ENCODE peak calls at places on chromosomes 12 and 14, in four cellular contexts. One of them, this sample, is unnamed.

GRCh38 chr12:76422878-76423438 is 74.7 kb upstream of the BBS10 start:
- DNase-seq in H9: no peak
- DNase-seq in H1: no peak
- DNase-seq in IMR-90: peak; percentile 82
- DNase-seq in this sample: peak; percentile 27

GRCh38 chr14:61334197-61334701 is 12.9 kb downstream of the PRKCH start:
- DNase-seq in H1: no peak
- DNase-seq in IMR-90: no peak
- DNase-seq in H9: no peak
- DNase-seq in this sample: no peak

GRCh38 chr14:105467942-105468471 is 6.6 kb upstream of the CRIP2 start:
- DNase-seq in H9: no peak
- DNase-seq in H1: no peak
- DNase-seq in IMR-90: no peak
- DNase-seq in this sample: no peak

GRCh38 chr12:29640589-29641345 is 143.0 kb downstream of the TMTC1 start:
- DNase-seq in H1: no peak
- DNase-seq in IMR-90: peak; percentile 68
- DNase-seq in H9: peak; percentile 78
- DNase-seq in this sample: peak; percentile 84

GRCh38 chr14:21796912-21797311 is 123.3 kb upstream of the OR4E1 start:
- DNase-seq in H9: peak; percentile 50
- DNase-seq in H1: no peak
- DNase-seq in IMR-90: peak; percentile 1
- DNase-seq in this sample: peak; percentile 53

GRCh38 chr12:10392394-10392930 is 2.6 kb upstream of the KLRK1 start:
- DNase-seq in IMR-90: peak; percentile 67
- DNase-seq in H1: no peak
- DNase-seq in H9: no peak
- DNase-seq in this sample: no peak

GRCh38 chr12:9619411-9620179 is 11.9 kb upstream of the KLRB1 start:
- DNase-seq in H1: no peak
- DNase-seq in IMR-90: no peak
- DNase-seq in H9: no peak
- DNase-seq in this sample: no peak

GRCh38 chr12:43764528-43764927 is 5.8 kb downstream of the IRAK4 start:
- DNase-seq in H9: no peak
- DNase-seq in H1: no peak
- DNase-seq in IMR-90: no peak
- DNase-seq in this sample: no peak

GRCh38 chr12:53211476-53212381 is 4.7 kb upstream of the ITGB7 start:
- DNase-seq in H1: no peak
- DNase-seq in IMR-90: no peak
- DNase-seq in H9: peak; percentile 68
- DNase-seq in this sample: peak; percentile 62

DNA sequence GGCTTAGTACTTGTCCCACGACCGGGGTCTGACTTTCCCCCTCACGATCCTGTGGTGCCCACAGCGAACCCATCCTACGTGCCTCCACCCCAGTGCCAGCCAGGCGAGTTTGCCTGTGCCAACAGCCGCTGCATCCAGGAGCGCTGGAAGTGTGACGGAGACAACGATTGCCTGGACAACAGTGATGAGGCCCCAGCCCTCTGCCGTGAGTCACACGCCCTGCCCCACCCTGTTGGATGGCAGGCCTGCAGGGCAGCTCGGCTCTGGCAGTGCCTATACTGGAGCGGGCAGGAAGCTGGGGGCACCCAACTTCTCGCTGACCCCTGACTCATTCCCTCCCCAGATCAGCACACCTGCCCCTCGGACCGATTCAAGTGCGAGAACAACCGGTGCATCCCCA is 18.3 kb upstream of the LRP1-AS start:
- DNase-seq in H9: no peak
- DNase-seq in H1: no peak
- DNase-seq in IMR-90: no peak
- DNase-seq in this sample: no peak
- H4K5ac ChIP-seq in H9: no peak overlapping the region
- H4K5ac ChIP-seq in H1: no peak overlapping the region
- H4K5ac ChIP-seq in IMR-90: no peak overlapping the region
- H4K5ac ChIP-seq in this sample: no peak overlapping the region

GRCh38 chr14:94346841-94347240 is 23.7 kb upstream of the SERPINA6 start:
- DNase-seq in H9: no peak
- DNase-seq in H1: no peak
- DNase-seq in IMR-90: no peak
- DNase-seq in this sample: no peak
- H4K5ac ChIP-seq in H9: no peak overlapping the region
- H4K5ac ChIP-seq in H1: no peak overlapping the region
- H4K5ac ChIP-seq in IMR-90: no peak overlapping the region
- H4K5ac ChIP-seq in this sample: no peak overlapping the region

GRCh38 chr12:132152411-132152821 is 8.2 kb downstream of the NOC4L start:
- DNase-seq in H9: no peak
- DNase-seq in IMR-90: no peak
- DNase-seq in H1: no peak
- DNase-seq in this sample: no peak
- H4K5ac ChIP-seq in H9: no peak overlapping the region
- H4K5ac ChIP-seq in IMR-90: no peak overlapping the region
- H4K5ac ChIP-seq in H1: no peak overlapping the region
- H4K5ac ChIP-seq in this sample: no peak overlapping the region

GRCh38 chr12:96000858-96001257 is 4.7 kb upstream of the HAL start:
- DNase-seq in H9: no peak
- DNase-seq in H1: no peak
- DNase-seq in IMR-90: no peak
- DNase-seq in this sample: no peak

GRCh38 chr12:96006727-96007126 is 10.6 kb upstream of the HAL start:
- DNase-seq in H1: no peak
- DNase-seq in IMR-90: no peak
- DNase-seq in H9: no peak
- DNase-seq in this sample: no peak
- H4K5ac ChIP-seq in H1: no peak overlapping the region
- H4K5ac ChIP-seq in IMR-90: no peak overlapping the region
- H4K5ac ChIP-seq in H9: no peak overlapping the region
- H4K5ac ChIP-seq in this sample: no peak overlapping the region

GRCh38 chr14:75254381-75254821 is 24.2 kb upstream of the FOS start:
- DNase-seq in H9: no peak
- DNase-seq in H1: no peak
- DNase-seq in IMR-90: no peak
- DNase-seq in this sample: no peak
- H4K5ac ChIP-seq in H9: no peak overlapping the region
- H4K5ac ChIP-seq in H1: no peak overlapping the region
- H4K5ac ChIP-seq in IMR-90: no peak overlapping the region
- H4K5ac ChIP-seq in this sample: no peak overlapping the region

GRCh38 chr12:111354511-111354910 is 14.4 kb downstream of the PHETA1 start:
- DNase-seq in H9: no peak
- DNase-seq in IMR-90: no peak
- DNase-seq in H1: no peak
- DNase-seq in this sample: no peak

GRCh38 chr12:111353026-111353425 is 15.9 kb downstream of the PHETA1 start:
- DNase-seq in H9: no peak
- DNase-seq in IMR-90: no peak
- DNase-seq in H1: no peak
- DNase-seq in this sample: no peak

GRCh38 chr12:111352300-111352993 is 16.4 kb downstream of the PHETA1 start:
- DNase-seq in H1: no peak
- DNase-seq in H9: no peak
- DNase-seq in IMR-90: no peak
- DNase-seq in this sample: no peak

GRCh38 chr12:111355181-111355925 is 13.5 kb downstream of the PHETA1 start:
- DNase-seq in H1: no peak
- DNase-seq in IMR-90: no peak
- DNase-seq in H9: no peak
- DNase-seq in this sample: no peak

DNA sequence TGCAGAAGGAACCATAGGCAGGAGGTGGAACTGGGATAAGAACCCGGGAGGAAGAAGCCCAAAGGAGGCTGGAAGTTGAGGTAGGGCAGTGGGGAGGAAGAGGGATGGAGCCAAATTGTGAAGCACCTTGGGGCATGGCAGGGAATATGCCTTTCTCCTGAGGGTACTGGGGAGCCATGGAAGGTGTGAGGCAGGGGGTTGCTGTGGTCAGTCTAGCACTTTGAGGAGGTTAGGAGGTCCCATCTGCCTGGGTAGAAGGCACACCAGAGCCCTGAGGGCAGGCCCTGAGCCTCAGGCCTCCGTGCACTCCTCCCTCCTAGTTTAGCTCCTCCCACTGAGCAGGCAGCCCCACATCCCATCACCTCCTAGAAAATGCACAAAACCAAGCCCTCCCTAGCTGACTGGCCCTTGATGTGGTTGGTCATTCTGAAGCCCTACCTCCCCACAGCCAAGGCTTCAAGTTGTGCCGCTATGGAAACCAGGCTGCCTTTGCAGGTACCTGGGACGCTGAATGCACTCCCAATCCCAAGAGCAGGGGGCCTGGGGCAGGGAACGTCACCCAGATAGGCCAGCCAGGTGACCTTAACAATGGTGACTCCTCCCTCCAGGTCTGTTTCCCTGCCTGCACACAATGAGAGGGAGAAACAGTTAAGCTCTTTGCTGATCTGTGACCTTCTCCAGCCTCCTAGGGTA is 15.1 kb downstream of the PHETA1 start:
- DNase-seq in IMR-90: no peak
- DNase-seq in H9: peak; percentile 84
- DNase-seq in H1: no peak
- DNase-seq in this sample: peak; percentile 91
- H4K5ac ChIP-seq in IMR-90: no peak overlapping the region
- H4K5ac ChIP-seq in H9: no peak overlapping the region
- H4K5ac ChIP-seq in H1: no peak overlapping the region
- H4K5ac ChIP-seq in this sample: no peak overlapping the region

GRCh38 chr14:39873793-39874192 is 441.6 kb upstream of the FBXO33 start:
- DNase-seq in IMR-90: no peak
- DNase-seq in H1: no peak
- DNase-seq in H9: no peak
- DNase-seq in this sample: peak; percentile 40
- H4K5ac ChIP-seq in IMR-90: no peak overlapping the region
- H4K5ac ChIP-seq in H1: no peak overlapping the region
- H4K5ac ChIP-seq in H9: no peak overlapping the region
- H4K5ac ChIP-seq in this sample: no peak overlapping the region

This sample was measured in mesendoderm.